ENCODE peak calls at places on chromosomes 4 and X, in four cellular contexts. H is prostate gland, Y is adrenal gland, I is GM12878. D is an unnamed sample. For H3K4me1, the result is how much of the 10 kb centered on the place peaks cover.

GRCh38 chrX:20382518-20383291 is 116.0 kb upstream of the RPS6KA3 start:
- DNase-seq in Y (no peak), I (peak), H (no peak), D (no peak)

GRCh38 chr4:16967722-16968121 is 69.3 kb upstream of the LDB2 start:
- DNase-seq in I (no peak), H (no peak), Y (peak), D (no peak)

GRCh38 chr4:73883306-73883705 is 14.1 kb downstream of the CXCL1 start:
- DNase-seq in Y (no peak), H (no peak), I (no peak), D (no peak)

GRCh38 chr4:182711211-182711610 is 206.0 kb downstream of the DCTD start:
- DNase-seq in H (no peak), I (no peak), Y (no peak), D (no peak)

GRCh38 chr4:36388710-36389109 is 107.3 kb downstream of the DTHD1 start:
- DNase-seq in I (no peak), H (no peak), Y (peak), D (no peak)

GRCh38 chr4:128385199-128385598 is 97.6 kb upstream of the PGRMC2 start:
- DNase-seq in Y (no peak), I (no peak), H (no peak), D (no peak)

GRCh38 chrX:104482757-104483156 is 83.2 kb upstream of the IL1RAPL2 start:
- DNase-seq in I (no peak), Y (no peak), H (no peak), D (no peak)

GRCh38 chr4:17142232-17142711 is 243.8 kb upstream of the LDB2 start:
- DNase-seq in H (no peak), Y (no peak), I (no peak), D (no peak)

GRCh38 chr4:44760142-44760898 is 34.0 kb upstream of the GNPDA2 start:
- DNase-seq in H (no peak), I (no peak), Y (no peak), D (no peak)

GRCh38 chr4:19523964-19524363 is 727.7 kb upstream of the SLIT2 start:
- DNase-seq in I (no peak), H (no peak), Y (no peak), D (no peak)

GRCh38 chr4:154838694-154839093 is 57.6 kb downstream of the RBM46 start:
- DNase-seq in H (no peak), Y (no peak), I (no peak), D (no peak)

GRCh38 chrX:8345473-8345872 is 119.2 kb upstream of the VCX3B start:
- DNase-seq in Y (no peak), I (no peak), H (no peak), D (no peak)

GRCh38 chrX:136619889-136620505 is 28.0 kb upstream of the CD40LG start:
- DNase-seq in I (no peak), H (no peak), Y (no peak), D (no peak)

GRCh38 chrX:150934453-150934852 is 36.0 kb upstream of the CD99L2 start:
- DNase-seq in I (no peak), H (peak), Y (peak), D (no peak)

GRCh38 chrX:68999931-69000330 is 165.3 kb downstream of the PJA1 start:
- DNase-seq in H (no peak), I (no peak), Y (no peak), D (no peak)

GRCh38 chr4:3766791-3767561 is 791 bp downstream of the ADRA2C start:
- DNase-seq in I (no peak), H (no peak), Y (no peak), D (no peak)

GRCh38 chrX:54530358-54530900 is 410 bp downstream of the GNL3L start:
- DNase-seq in Y (no peak), H (no peak), I (peak), D (no peak)

GRCh38 chr4:83362492-83363329 is 28.1 kb upstream of the HPSE start:
- DNase-seq in I (no peak), Y (no peak), H (peak), D (no peak)
- TF ChIP-seq CTCF in I (peak), Y (peak), H (peak), D (no peak)

DNA sequence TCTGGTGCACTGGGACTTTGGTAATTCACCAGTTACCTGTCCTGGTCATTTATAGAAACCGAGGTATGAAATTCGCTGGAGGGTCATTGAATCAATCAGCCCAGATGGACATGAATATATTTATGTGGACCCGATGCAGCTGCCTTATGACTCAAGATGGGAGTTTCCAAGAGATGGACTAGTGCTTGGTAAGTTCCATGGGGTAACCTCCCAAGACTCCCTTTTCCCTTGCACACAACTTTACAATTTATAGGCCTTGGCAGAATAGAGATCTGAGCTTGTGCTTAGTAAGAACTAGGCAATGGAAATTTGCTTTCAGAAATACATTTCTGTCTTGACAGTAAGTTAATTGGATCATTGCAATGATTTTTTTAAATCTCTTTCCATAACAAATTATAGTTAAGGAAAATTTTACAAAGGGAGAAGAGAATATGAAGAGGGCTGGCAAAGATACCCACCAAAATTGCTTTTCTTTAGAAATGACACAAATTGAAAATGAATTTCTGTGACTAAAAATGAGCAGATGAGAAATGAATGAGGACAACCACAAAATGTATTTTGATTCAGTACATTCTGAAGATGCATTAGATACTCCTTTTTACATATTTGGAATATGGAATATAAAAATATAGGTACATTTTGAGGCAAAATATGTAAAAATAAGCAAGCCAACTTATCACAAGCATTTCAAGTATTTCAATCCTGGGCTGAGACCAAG is 45.9 kb downstream of the PDGFRA start:
- DNase-seq in H (no peak), I (no peak), Y (no peak), D (no peak)
- H3K4me1 ChIP-seq in H (under half), I (under half), Y (under half), D (under half)

GRCh38 chr4:5378002-5378401 is 326.7 kb downstream of the STK32B start:
- DNase-seq in I (no peak), H (no peak), Y (no peak), D (no peak)
- TF ChIP-seq CTCF in I (no peak), H (no peak), Y (no peak), D (no peak)

DNA sequence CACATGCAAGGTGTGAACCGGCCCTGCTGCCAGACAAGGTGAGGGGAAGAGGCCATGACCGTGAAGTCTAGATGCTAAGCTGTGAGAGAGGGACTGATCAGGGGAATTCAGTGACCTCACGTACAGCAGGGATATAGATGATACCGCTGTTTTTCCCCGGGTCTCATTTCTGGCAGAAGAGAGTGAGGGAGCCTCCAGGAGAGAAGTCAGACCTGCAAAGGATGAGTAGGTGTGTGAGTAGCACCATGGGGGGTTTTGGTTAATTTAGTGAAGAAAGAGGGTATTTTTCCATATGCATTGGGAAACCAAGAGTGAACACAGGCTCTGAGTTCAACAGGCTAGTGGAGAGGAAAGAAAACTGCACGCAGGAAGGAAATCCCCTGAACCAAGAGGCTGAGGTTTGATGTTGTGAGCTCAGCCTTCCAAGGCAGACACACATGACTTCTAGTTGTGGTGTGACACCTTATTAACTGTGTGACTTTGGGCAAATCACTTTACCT is 127.6 kb upstream of the GATB start:
- DNase-seq in I (peak), Y (no peak), H (no peak), D (no peak)
- H3K4me1 ChIP-seq in I (under half), Y (under half), H (under half), D (under half)

D was measured in pancreas.